ENCODE peak calls at places on chromosomes 12 and 14, in ten cellular contexts. M, K, R, D, J, G, Q, S, A and T are unnamed samples.

GRCh38 chr14:99024926-99025325 is 247.1 kb downstream of the BCL11B start:
- DNase-seq in M (no peak), K (no peak), R (no peak), D (no peak), J (no peak), G (no peak), Q (no peak), S (no peak), A (no peak), T (no peak)

GRCh38 chr14:81009339-81009738 is 53.9 kb downstream of the TSHR start:
- DNase-seq in M (no peak), K (no peak), R (no peak), D (no peak), J (no peak), G (no peak), Q (no peak), S (no peak), A (no peak), T (no peak)

GRCh38 chr14:64196668-64197411 is 97.3 kb downstream of the ESR2 start:
- DNase-seq in M (peak; percentile 37), K (no peak), R (peak; percentile 100), D (peak; percentile 78), J (no peak), G (peak; percentile 61), Q (peak; percentile 54), S (no peak), A (peak; percentile 47), T (peak; percentile 22)

GRCh38 chr12:57222286-57223190 is 5.9 kb downstream of the NXPH4 start:
- DNase-seq in M (no peak), K (no peak), R (no peak), D (no peak), J (no peak), G (no peak), Q (no peak), S (no peak), A (no peak), T (no peak)

GRCh38 chr12:48717252-48717695 is 767 bp upstream of the CCNT1 start:
- DNase-seq in M (peak; percentile 4), K (no peak), R (no peak), D (no peak), J (no peak), G (no peak), Q (no peak), S (no peak), A (peak; percentile 17), T (no peak)

GRCh38 chr12:3043406-3043805 is 33.8 kb upstream of the TSPAN9 start:
- DNase-seq in M (no peak), K (no peak), R (no peak), D (no peak), J (no peak), G (no peak), Q (no peak), S (no peak), A (no peak), T (no peak)

GRCh38 chr14:74038015-74038859 is 19.1 kb downstream of the BBOF1 start:
- DNase-seq in M (peak; percentile 70), K (peak; percentile 11), R (peak; percentile 82), D (no peak), J (no peak), G (peak; percentile 33), Q (peak; percentile 60), S (no peak), A (peak; percentile 89), T (no peak)

GRCh38 chr12:57772429-57773322 is at the start of gene EEF1AKMT3:
- DNase-seq in M (peak; percentile 64), K (no peak), R (peak; percentile 77), D (no peak), J (no peak), G (peak; percentile 67), Q (peak; percentile 71), S (no peak), A (no peak), T (peak; percentile 45)

GRCh38 chr12:111024205-111024794 is 103.9 kb upstream of the MYL2 start:
- DNase-seq in M (peak; percentile 39), K (peak; percentile 41), R (peak; percentile 64), D (peak; percentile 90), J (peak; percentile 19), G (peak; percentile 81), Q (peak; percentile 62), S (peak; percentile 42), A (peak; percentile 56), T (peak; percentile 69)

GRCh38 chr14:103696466-103697071 is 18.7 kb downstream of the XRCC3 start:
- DNase-seq in M (no peak), K (no peak), R (no peak), D (no peak), J (no peak), G (no peak), Q (peak; percentile 68), S (no peak), A (no peak), T (no peak)

GRCh38 chr12:40735551-40736230 is 43.5 kb downstream of the CNTN1 start:
- DNase-seq in M (no peak), K (no peak), R (no peak), D (no peak), J (no peak), G (no peak), Q (no peak), S (no peak), A (no peak), T (no peak)

GRCh38 chr12:110577717-110578521 is 5.2 kb downstream of the PPTC7 start:
- DNase-seq in M (peak; percentile 94), K (no peak), R (no peak), D (no peak), J (peak; percentile 13), G (no peak), Q (peak; percentile 66), S (no peak), A (peak; percentile 56), T (no peak)